ENCODE peak calls at places on chromosomes 12 and 14, in nine cellular contexts. M, H, K, O, U, A, R, S and J are unnamed samples.

GRCh38 chr14:92215579-92215978 is 93.8 kb downstream of the CPSF2 start:
- DNase-seq in M (no peak), H (no peak), K (no peak), O (no peak), U (no peak), A (no peak), R (no peak), S (no peak), J (no peak)

GRCh38 chr12:105369014-105369413 is 38.5 kb downstream of the C12orf75 start:
- DNase-seq in M (no peak), H (no peak), K (no peak), O (no peak), U (no peak), A (no peak), R (no peak), S (no peak), J (no peak)

GRCh38 chr12:30450872-30451271 is 244.8 kb downstream of the IPO8 start:
- DNase-seq in M (no peak), H (no peak), K (no peak), O (peak; percentile 60), U (no peak), A (peak; percentile 6), R (peak; percentile 66), S (no peak), J (no peak)

GRCh38 chr12:77916276-77916675 is 85.6 kb downstream of the NAV3 start:
- DNase-seq in M (no peak), H (no peak), K (no peak), O (no peak), U (no peak), A (no peak), R (no peak), S (no peak), J (no peak)

GRCh38 chr12:72677187-72677586 is 405.0 kb downstream of the TRHDE start:
- DNase-seq in M (no peak), H (no peak), K (peak; percentile 62), O (peak; percentile 23), U (no peak), A (no peak), R (no peak), S (no peak), J (no peak)

GRCh38 chr14:90780519-90780918 is 35.7 kb downstream of the TTC7B start:
- DNase-seq in M (no peak), H (no peak), K (no peak), O (no peak), U (no peak), A (no peak), R (no peak), S (no peak), J (no peak)

GRCh38 chr12:2484141-2484776 is 310.5 kb upstream of the FKBP4 start:
- DNase-seq in M (no peak), H (no peak), K (no peak), O (no peak), U (no peak), A (no peak), R (no peak), S (no peak), J (no peak)

GRCh38 chr14:105503296-105503640 is 12.2 kb downstream of the TEDC1 start:
- DNase-seq in M (no peak), H (no peak), K (no peak), O (no peak), U (no peak), A (peak; percentile 26), R (no peak), S (no peak), J (no peak)

GRCh38 chr12:95820096-95820703 is 29.6 kb upstream of the NTN4 start:
- DNase-seq in M (no peak), H (peak; percentile 10), K (no peak), O (peak; percentile 89), U (no peak), A (peak; percentile 65), R (peak; percentile 20), S (peak; percentile 83), J (no peak)

GRCh38 chr12:68904351-68904982 is 28.5 kb downstream of the CPM start:
- DNase-seq in M (no peak), H (no peak), K (no peak), O (no peak), U (no peak), A (no peak), R (no peak), S (no peak), J (no peak)

GRCh38 chr12:49533331-49533730 is 5.5 kb upstream of the KCNH3 start:
- DNase-seq in M (no peak), H (peak; percentile 56), K (no peak), O (no peak), U (no peak), A (no peak), R (no peak), S (no peak), J (no peak)

GRCh38 chr12:19506497-19506896 is 67.2 kb downstream of the AEBP2 start:
- DNase-seq in M (no peak), H (no peak), K (no peak), O (no peak), U (no peak), A (no peak), R (no peak), S (no peak), J (no peak)

GRCh38 chr14:37376944-37377609 is 179.3 kb downstream of the MIPOL1 start:
- DNase-seq in M (no peak), H (no peak), K (no peak), O (no peak), U (no peak), A (no peak), R (no peak), S (no peak), J (no peak)

GRCh38 chr12:117966511-117966910 is 2.3 kb downstream of the KSR2 start:
- DNase-seq in M (no peak), H (no peak), K (no peak), O (peak; percentile 53), U (no peak), A (no peak), R (no peak), S (peak; percentile 34), J (no peak)

GRCh38 chr12:724194-724855 is 28.1 kb upstream of the WNK1 start:
- DNase-seq in M (no peak), H (no peak), K (no peak), O (peak; percentile 92), U (no peak), A (no peak), R (no peak), S (no peak), J (no peak)